ENCODE peak calls at places on chromosome 21, in five cellular contexts. One of them, this sample, is unnamed.

GRCh38 chr21:32001390-32001789 is 128.6 kb downstream of the HUNK start:
- DNase-seq in GM12878: no peak
- DNase-seq in HepG2: peak
- DNase-seq in HEK293T: no peak
- DNase-seq in H1: no peak
- DNase-seq in this sample: no peak

GRCh38 chr21:38861989-38862683 is 56.4 kb downstream of the ETS2 start:
- DNase-seq in H1: no peak
- DNase-seq in HEK293T: no peak
- DNase-seq in GM12878: peak
- DNase-seq in HepG2: no peak
- DNase-seq in this sample: no peak

GRCh38 chr21:16169102-16169511 is 439.3 kb downstream of the USP25 start:
- DNase-seq in HepG2: no peak
- DNase-seq in HEK293T: no peak
- DNase-seq in H1: no peak
- DNase-seq in GM12878: no peak
- DNase-seq in this sample: no peak

GRCh38 chr21:31136891-31137290 is 98.6 kb upstream of the KRTAP19-8 start:
- DNase-seq in HepG2: no peak
- DNase-seq in H1: no peak
- DNase-seq in GM12878: peak
- DNase-seq in HEK293T: no peak
- DNase-seq in this sample: no peak

GRCh38 chr21:15135867-15136629 is 71.2 kb upstream of the NRIP1 start:
- DNase-seq in HEK293T: no peak
- DNase-seq in GM12878: no peak
- DNase-seq in HepG2: no peak
- DNase-seq in H1: no peak
- DNase-seq in this sample: no peak

GRCh38 chr21:37225440-37225839 is 41.7 kb downstream of the VPS26C start:
- DNase-seq in GM12878: no peak
- DNase-seq in HEK293T: no peak
- DNase-seq in HepG2: no peak
- DNase-seq in H1: peak
- DNase-seq in this sample: no peak

GRCh38 chr21:17343055-17343454 is 169.8 kb upstream of the CXADR start:
- DNase-seq in HepG2: peak
- DNase-seq in H1: no peak
- DNase-seq in HEK293T: peak
- DNase-seq in GM12878: no peak
- DNase-seq in this sample: no peak

GRCh38 chr21:14917762-14918161 is 147.0 kb downstream of the NRIP1 start:
- DNase-seq in HepG2: no peak
- DNase-seq in HEK293T: no peak
- DNase-seq in GM12878: no peak
- DNase-seq in H1: no peak
- DNase-seq in this sample: no peak

GRCh38 chr21:35414511-35415139 is 365.5 kb upstream of the RUNX1 start:
- DNase-seq in H1: no peak
- DNase-seq in HepG2: no peak
- DNase-seq in GM12878: no peak
- DNase-seq in HEK293T: no peak
- DNase-seq in this sample: peak

GRCh38 chr21:36756527-36756926 is 57.6 kb downstream of the SIM2 start:
- DNase-seq in HepG2: peak
- DNase-seq in GM12878: no peak
- DNase-seq in HEK293T: no peak
- DNase-seq in H1: no peak
- DNase-seq in this sample: no peak

GRCh38 chr21:37356710-37357109 is 9.9 kb upstream of the DYRK1A start:
- DNase-seq in HepG2: no peak
- DNase-seq in GM12878: no peak
- DNase-seq in HEK293T: no peak
- DNase-seq in H1: no peak
- DNase-seq in this sample: no peak

GRCh38 chr21:44085491-44086321 is 21.5 kb upstream of the PWP2 start:
- DNase-seq in H1: peak
- DNase-seq in HepG2: no peak
- DNase-seq in HEK293T: no peak
- DNase-seq in GM12878: no peak
- DNase-seq in this sample: no peak

GRCh38 chr21:17915976-17916375 is 96.8 kb upstream of the C21orf91 start:
- DNase-seq in H1: no peak
- DNase-seq in HepG2: no peak
- DNase-seq in HEK293T: no peak
- DNase-seq in GM12878: no peak
- DNase-seq in this sample: no peak

GRCh38 chr21:38531610-38532009 is 33.3 kb upstream of the ERG start:
- DNase-seq in HEK293T: no peak
- DNase-seq in GM12878: no peak
- DNase-seq in H1: no peak
- DNase-seq in HepG2: no peak
- DNase-seq in this sample: no peak

DNA sequence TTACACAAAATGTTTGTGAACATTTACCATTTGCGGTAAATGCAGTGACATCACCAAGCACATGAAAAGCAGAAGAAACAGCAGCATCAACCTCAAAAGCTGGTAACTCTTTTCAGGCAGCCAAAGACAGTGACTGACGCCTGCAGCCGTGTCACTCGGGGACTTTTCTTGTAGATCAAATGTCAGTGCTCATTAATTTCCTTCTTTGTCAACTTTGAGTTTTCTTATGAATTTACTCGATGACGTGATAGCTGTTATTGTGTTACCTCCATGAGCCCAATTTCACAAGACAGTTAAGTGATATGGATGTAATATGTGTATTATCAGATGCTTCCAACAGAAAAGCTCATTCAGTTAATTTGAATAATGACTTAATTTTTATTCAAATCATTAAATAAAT is 92.4 kb downstream of the RIPK4 start:
- DNase-seq in H1: no peak
- DNase-seq in GM12878: no peak
- DNase-seq in HepG2: no peak
- DNase-seq in HEK293T: no peak
- DNase-seq in this sample: no peak
- TF ChIP-seq SUZ12 in H1: no peak
- TF ChIP-seq SUZ12 in GM12878: no peak
- TF ChIP-seq SUZ12 in HepG2: no peak
- TF ChIP-seq SUZ12 in HEK293T: no peak
- TF ChIP-seq SUZ12 in this sample: no peak

DNA sequence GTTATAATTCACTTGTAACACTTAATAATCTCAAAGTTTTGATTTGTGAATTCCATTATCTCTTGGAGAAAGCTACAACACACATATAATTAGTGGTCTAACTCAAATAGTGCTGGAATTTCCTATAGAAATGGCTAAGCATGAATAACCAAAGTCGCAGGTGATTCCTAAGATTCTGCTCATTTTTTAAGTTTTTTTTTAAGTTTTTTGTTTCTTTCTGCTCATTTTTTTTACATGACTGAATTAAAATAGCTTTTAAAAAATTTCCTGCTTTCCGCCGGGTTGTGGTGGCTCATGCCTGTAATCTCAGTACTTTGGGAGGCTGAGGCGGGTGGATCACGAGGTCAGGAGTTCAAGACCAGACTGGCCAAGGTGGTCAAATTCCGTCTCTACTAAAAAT is 90.4 kb downstream of the APP start:
- DNase-seq in H1: no peak
- DNase-seq in HEK293T: no peak
- DNase-seq in GM12878: no peak
- DNase-seq in HepG2: no peak
- DNase-seq in this sample: no peak
- TF ChIP-seq SUZ12 in H1: no peak
- TF ChIP-seq SUZ12 in HEK293T: no peak
- TF ChIP-seq SUZ12 in GM12878: no peak
- TF ChIP-seq SUZ12 in HepG2: no peak
- TF ChIP-seq SUZ12 in this sample: no peak

GRCh38 chr21:45113543-45113942 is 39.2 kb downstream of the ADARB1 start:
- DNase-seq in HepG2: no peak
- DNase-seq in H1: no peak
- DNase-seq in GM12878: no peak
- DNase-seq in HEK293T: no peak
- DNase-seq in this sample: no peak

GRCh38 chr21:45111703-45112102 is 37.3 kb downstream of the ADARB1 start:
- DNase-seq in H1: no peak
- DNase-seq in HepG2: no peak
- DNase-seq in HEK293T: no peak
- DNase-seq in GM12878: no peak
- DNase-seq in this sample: no peak

GRCh38 chr21:45110873-45111624 is 36.7 kb downstream of the ADARB1 start:
- DNase-seq in HepG2: no peak
- DNase-seq in H1: no peak
- DNase-seq in GM12878: no peak
- DNase-seq in HEK293T: no peak
- DNase-seq in this sample: no peak

GRCh38 chr21:45114072-45114471 is 39.7 kb downstream of the ADARB1 start:
- DNase-seq in HEK293T: no peak
- DNase-seq in H1: no peak
- DNase-seq in HepG2: no peak
- DNase-seq in GM12878: no peak
- DNase-seq in this sample: no peak

GRCh38 chr21:45112371-45112770 is 38.0 kb downstream of the ADARB1 start:
- DNase-seq in HepG2: no peak
- DNase-seq in H1: no peak
- DNase-seq in HEK293T: no peak
- DNase-seq in GM12878: no peak
- DNase-seq in this sample: no peak
- TF ChIP-seq SUZ12 in HepG2: no peak
- TF ChIP-seq SUZ12 in H1: no peak
- TF ChIP-seq SUZ12 in HEK293T: no peak
- TF ChIP-seq SUZ12 in GM12878: no peak
- TF ChIP-seq SUZ12 in this sample: no peak

DNA sequence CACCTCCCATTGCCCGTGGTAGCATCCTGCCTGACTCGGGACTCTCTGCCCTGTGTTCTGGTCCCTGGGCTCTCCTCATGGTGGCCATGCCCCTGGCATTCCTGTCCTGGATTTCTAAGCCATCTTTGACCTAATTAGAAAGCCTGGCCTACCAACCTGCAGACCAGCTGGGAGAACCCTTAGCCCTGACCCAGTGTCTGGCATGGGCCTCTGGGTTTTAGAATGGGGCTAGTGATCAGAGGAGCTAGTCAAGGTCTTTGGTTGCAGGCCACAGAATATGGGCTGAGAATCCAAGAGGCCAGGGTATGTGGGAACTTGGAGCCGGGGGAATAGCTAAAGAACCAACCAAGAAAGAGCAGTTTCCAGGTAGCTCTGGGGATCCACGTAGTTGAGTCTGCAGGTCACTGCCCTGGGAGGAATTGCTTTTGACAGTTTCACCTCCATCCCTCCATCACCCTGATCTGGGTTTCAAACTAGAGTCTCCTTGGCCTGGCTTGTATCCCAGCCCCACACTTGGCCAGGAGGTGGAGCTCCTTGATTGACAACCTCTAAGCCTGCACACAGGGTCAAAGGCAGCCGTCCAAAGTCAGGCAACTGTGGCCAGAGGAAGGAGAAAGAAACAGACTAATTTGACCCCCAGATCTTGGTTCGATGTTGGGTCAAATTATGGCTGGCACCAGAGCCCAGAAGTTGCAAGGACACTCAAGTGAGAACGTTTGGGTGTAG is 54.7 kb upstream of the ABCG1 start:
- DNase-seq in H1: no peak
- DNase-seq in HEK293T: peak
- DNase-seq in HepG2: peak
- DNase-seq in GM12878: no peak
- DNase-seq in this sample: peak
- TF ChIP-seq SUZ12 in H1: no peak
- TF ChIP-seq SUZ12 in HEK293T: no peak
- TF ChIP-seq SUZ12 in HepG2: no peak
- TF ChIP-seq SUZ12 in GM12878: no peak
- TF ChIP-seq SUZ12 in this sample: no peak

GRCh38 chr21:33133912-33134311 is 64.0 kb downstream of the OLIG1 start:
- DNase-seq in HEK293T: no peak
- DNase-seq in H1: no peak
- DNase-seq in HepG2: no peak
- DNase-seq in GM12878: no peak
- DNase-seq in this sample: peak
- TF ChIP-seq SUZ12 in HEK293T: no peak
- TF ChIP-seq SUZ12 in H1: no peak
- TF ChIP-seq SUZ12 in HepG2: no peak
- TF ChIP-seq SUZ12 in GM12878: no peak
- TF ChIP-seq SUZ12 in this sample: no peak

GRCh38 chr21:19557046-19557445 is 1153.5 kb upstream of the TMPRSS15 start:
- DNase-seq in HEK293T: no peak
- DNase-seq in GM12878: no peak
- DNase-seq in H1: no peak
- DNase-seq in HepG2: no peak
- DNase-seq in this sample: no peak
- TF ChIP-seq SUZ12 in HEK293T: no peak
- TF ChIP-seq SUZ12 in GM12878: no peak
- TF ChIP-seq SUZ12 in H1: no peak
- TF ChIP-seq SUZ12 in HepG2: no peak
- TF ChIP-seq SUZ12 in this sample: no peak

DNA sequence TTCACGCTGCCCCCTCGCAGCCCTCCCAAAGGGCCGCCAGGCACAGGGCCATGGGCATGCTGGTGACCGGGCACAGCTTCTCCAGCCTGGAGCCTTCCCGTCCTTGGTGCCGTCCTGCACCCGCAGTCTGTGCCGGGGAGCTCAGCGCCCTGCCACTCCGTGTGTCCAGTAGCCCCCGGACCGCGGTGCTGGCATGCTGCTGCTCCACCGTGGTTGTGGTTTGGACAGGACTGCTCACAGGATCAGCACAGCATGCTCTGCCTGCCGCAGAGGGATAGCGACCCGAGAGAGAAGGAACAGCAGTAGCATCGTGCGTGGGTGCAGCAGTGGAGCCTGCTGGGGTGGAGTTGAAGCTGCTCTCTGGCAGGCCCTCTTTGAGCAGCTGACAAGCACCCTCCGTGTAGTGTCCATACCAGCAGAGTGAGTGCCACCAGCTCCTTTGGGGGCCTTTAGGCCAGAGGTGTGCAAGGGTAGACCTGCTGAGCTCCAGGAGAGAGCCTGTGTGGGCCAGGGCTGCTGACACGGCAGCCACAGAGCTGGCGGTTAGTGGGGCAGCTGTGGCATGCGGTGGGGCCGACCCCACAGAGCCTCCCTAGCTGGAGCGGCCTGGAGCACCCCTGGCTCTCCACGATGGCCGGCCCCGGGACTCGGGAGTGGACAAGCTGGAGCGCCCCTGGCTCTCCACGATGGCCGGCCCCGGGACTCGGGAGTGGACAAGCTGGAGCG is 6.4 kb upstream of the PCBP3 start:
- DNase-seq in HEK293T: peak
- DNase-seq in HepG2: no peak
- DNase-seq in H1: no peak
- DNase-seq in GM12878: no peak
- DNase-seq in this sample: no peak
- TF ChIP-seq SUZ12 in HEK293T: no peak
- TF ChIP-seq SUZ12 in HepG2: no peak
- TF ChIP-seq SUZ12 in H1: no peak
- TF ChIP-seq SUZ12 in GM12878: no peak
- TF ChIP-seq SUZ12 in this sample: no peak

GRCh38 chr21:33858672-33859372 is 56.8 kb downstream of the ATP5PO start:
- DNase-seq in HEK293T: no peak
- DNase-seq in H1: no peak
- DNase-seq in HepG2: no peak
- DNase-seq in GM12878: no peak
- DNase-seq in this sample: no peak
- TF ChIP-seq SUZ12 in HEK293T: no peak
- TF ChIP-seq SUZ12 in H1: no peak
- TF ChIP-seq SUZ12 in HepG2: no peak
- TF ChIP-seq SUZ12 in GM12878: no peak
- TF ChIP-seq SUZ12 in this sample: no peak

GRCh38 chr21:27406297-27407009 is 439.6 kb upstream of the ADAMTS5 start:
- DNase-seq in HEK293T: no peak
- DNase-seq in H1: no peak
- DNase-seq in GM12878: no peak
- DNase-seq in HepG2: no peak
- DNase-seq in this sample: no peak
- TF ChIP-seq SUZ12 in HEK293T: no peak
- TF ChIP-seq SUZ12 in H1: no peak
- TF ChIP-seq SUZ12 in GM12878: no peak
- TF ChIP-seq SUZ12 in HepG2: no peak
- TF ChIP-seq SUZ12 in this sample: no peak

This sample was measured in NT2/D1.